ENCODE peak calls at places on chromosomes 5 and 9, in five cellular contexts. Y is heart left ventricle, R is PC-3, T is AG04450, W is body of pancreas. F is an unnamed sample.

GRCh38 chr5:119269061-119269579 is 86.7 kb upstream of the TNFAIP8 start:
- DNase-seq in Y (peak; percentile 31), R (peak; percentile 38), T (no peak), W (peak; percentile 65), F (peak; percentile 62)

GRCh38 chr9:109478665-109479380 is 19.3 kb downstream of the PTPN3 start:
- DNase-seq in Y (no peak), R (no peak), T (no peak), W (no peak), F (no peak)

GRCh38 chr5:61767231-61768080 is 435.4 kb downstream of the ZSWIM6 start:
- DNase-seq in Y (no peak), R (no peak), T (no peak), W (no peak), F (no peak)

GRCh38 chr5:88724201-88724600 is 158.8 kb downstream of the MEF2C start:
- DNase-seq in Y (no peak), R (peak; percentile 68), T (no peak), W (no peak), F (no peak)

GRCh38 chr9:96441798-96442445 is 8.0 kb upstream of the HABP4 start:
- DNase-seq in Y (no peak), R (peak; percentile 59), T (no peak), W (peak; percentile 11), F (peak; percentile 26)

GRCh38 chr9:130989391-130989790 is 19.6 kb upstream of the LAMC3 start:
- DNase-seq in Y (no peak), R (no peak), T (no peak), W (no peak), F (no peak)

GRCh38 chr5:81070561-81070960 is 110.4 kb downstream of the RASGRF2 start:
- DNase-seq in Y (no peak), R (no peak), T (no peak), W (no peak), F (no peak)

GRCh38 chr9:134604834-134605233 is 36.8 kb upstream of the COL5A1 start:
- DNase-seq in Y (no peak), R (no peak), T (no peak), W (no peak), F (no peak)

GRCh38 chr9:133127340-133127981 is 6.4 kb upstream of the RALGDS start:
- DNase-seq in Y (peak; percentile 69), R (no peak), T (no peak), W (peak; percentile 76), F (peak; percentile 94)

GRCh38 chr5:61472172-61472958 is 140.3 kb downstream of the ZSWIM6 start:
- DNase-seq in Y (no peak), R (no peak), T (no peak), W (peak; percentile 20), F (no peak)

GRCh38 chr9:107172160-107172978 is 110.7 kb upstream of the RAD23B start:
- DNase-seq in Y (peak; percentile 66), R (peak; percentile 84), T (peak; percentile 65), W (peak; percentile 80), F (peak; percentile 71)

GRCh38 chr5:56066931-56067450 is 72.2 kb upstream of the IL6ST start:
- DNase-seq in Y (no peak), R (no peak), T (no peak), W (no peak), F (no peak)

GRCh38 chr9:87891754-87892153 is 9.1 kb downstream of the SPATA31E1 start:
- DNase-seq in Y (no peak), R (no peak), T (peak; percentile 23), W (no peak), F (no peak)

GRCh38 chr5:116455061-116455460 is 119.6 kb downstream of the SEMA6A start:
- DNase-seq in Y (no peak), R (no peak), T (no peak), W (no peak), F (no peak)

GRCh38 chr9:134846187-134846586 is 34.4 kb upstream of the FCN2 start:
- DNase-seq in Y (no peak), R (no peak), T (no peak), W (no peak), F (no peak)

GRCh38 chr5:15383469-15383868 is 116.5 kb upstream of the FBXL7 start:
- DNase-seq in Y (no peak), R (peak; percentile 34), T (no peak), W (no peak), F (no peak)

GRCh38 chr5:168404366-168404765 is 81.9 kb upstream of the RARS1 start:
- DNase-seq in Y (no peak), R (peak; percentile 17), T (peak; percentile 70), W (no peak), F (no peak)

GRCh38 chr9:6197330-6197729 is 18.3 kb upstream of the IL33 start:
- DNase-seq in Y (no peak), R (peak; percentile 50), T (no peak), W (peak; percentile 54), F (no peak)

GRCh38 chr5:25662610-25663009 is 1017.8 kb upstream of the CDH10 start:
- DNase-seq in Y (no peak), R (no peak), T (no peak), W (no peak), F (no peak)

GRCh38 chr5:176355400-176356178 is 6.0 kb downstream of the KIAA1191 start:
- DNase-seq in Y (no peak), R (no peak), T (no peak), W (no peak), F (no peak)

GRCh38 chr5:130222638-130223037 is 318.4 kb downstream of the CHSY3 start:
- DNase-seq in Y (no peak), R (peak; percentile 39), T (no peak), W (no peak), F (no peak)

GRCh38 chr5:155838394-155838793 is 488.6 kb upstream of the SGCD start:
- DNase-seq in Y (no peak), R (no peak), T (no peak), W (no peak), F (no peak)

GRCh38 chr5:58240286-58240685 is 219.6 kb downstream of the PLK2 start:
- DNase-seq in Y (no peak), R (peak; percentile 64), T (peak; percentile 46), W (no peak), F (peak; percentile 48)

GRCh38 chr5:42887094-42887493 is 75.4 kb upstream of the SELENOP start:
- DNase-seq in Y (no peak), R (peak; percentile 92), T (no peak), W (no peak), F (no peak)

GRCh38 chr5:135326296-135327240 is 72.5 kb downstream of the MACROH2A1 start:
- DNase-seq in Y (no peak), R (no peak), T (no peak), W (no peak), F (no peak)

GRCh38 chr5:41128291-41128690 is 57.1 kb upstream of the MROH2B start:
- DNase-seq in Y (no peak), R (no peak), T (no peak), W (no peak), F (no peak)

GRCh38 chr5:87394407-87394806 is 18.3 kb downstream of the CCNH start:
- DNase-seq in Y (no peak), R (peak; percentile 86), T (no peak), W (no peak), F (peak; percentile 62)

GRCh38 chr5:100722657-100723056 is 180.4 kb downstream of the ST8SIA4 start:
- DNase-seq in Y (no peak), R (no peak), T (no peak), W (no peak), F (no peak)

GRCh38 chr5:137492321-137492720 is 6.8 kb downstream of the SPOCK1 start:
- DNase-seq in Y (no peak), R (peak; percentile 4), T (peak; percentile 33), W (no peak), F (no peak)

GRCh38 chr5:127801751-127802476 is 98.7 kb downstream of the CCDC192 start:
- DNase-seq in Y (no peak), R (peak; percentile 27), T (no peak), W (no peak), F (no peak)

GRCh38 chr5:64958757-64959391 is 190.1 kb downstream of the CWC27 start:
- DNase-seq in Y (no peak), R (peak; percentile 49), T (peak; percentile 13), W (no peak), F (no peak)

GRCh38 chr9:5832093-5832542 is 799 bp downstream of the ERMP1 start:
- DNase-seq in Y (no peak), R (no peak), T (no peak), W (no peak), F (no peak)

GRCh38 chr9:124007468-124008306 is 3.9 kb upstream of the LHX2 start:
- DNase-seq in Y (no peak), R (no peak), T (no peak), W (no peak), F (no peak)

GRCh38 chr9:122426723-122427122 is 51.0 kb downstream of the OR1J1 start:
- DNase-seq in Y (no peak), R (no peak), T (no peak), W (no peak), F (no peak)

GRCh38 chr9:318646-319045 is 104.0 kb downstream of the DOCK8 start:
- DNase-seq in Y (no peak), R (no peak), T (no peak), W (no peak), F (no peak)

GRCh38 chr5:179418972-179419371 is 73.7 kb upstream of the ADAMTS2 start:
- DNase-seq in Y (no peak), R (no peak), T (no peak), W (no peak), F (no peak)

GRCh38 chr9:134370213-134370492 is 43.9 kb downstream of the RXRA start:
- DNase-seq in Y (no peak), R (no peak), T (no peak), W (no peak), F (no peak)

GRCh38 chr9:111038336-111039202 is at the start of gene LPAR1:
- DNase-seq in Y (peak; percentile 51), R (peak; percentile 32), T (peak; percentile 54), W (peak; percentile 75), F (peak; percentile 53)

GRCh38 chr9:120474579-120475243 is 105.3 kb downstream of the CDK5RAP2 start:
- DNase-seq in Y (no peak), R (no peak), T (no peak), W (no peak), F (no peak)

GRCh38 chr9:120475341-120475740 is 104.6 kb downstream of the CDK5RAP2 start:
- DNase-seq in Y (peak; percentile 24), R (no peak), T (no peak), W (no peak), F (no peak)

GRCh38 chr9:120478208-120478607 is 101.8 kb downstream of the CDK5RAP2 start:
- DNase-seq in Y (no peak), R (peak; percentile 16), T (no peak), W (no peak), F (peak; percentile 43)

GRCh38 chr9:120480707-120481106 is 99.3 kb downstream of the CDK5RAP2 start:
- DNase-seq in Y (no peak), R (no peak), T (no peak), W (peak; percentile 16), F (no peak)

GRCh38 chr9:120477534-120478001 is 102.4 kb downstream of the CDK5RAP2 start:
- DNase-seq in Y (peak; percentile 44), R (peak; percentile 63), T (peak; percentile 83), W (peak; percentile 57), F (peak; percentile 52)
- H3K27ac ChIP-seq in Y (no peak overlapping the region), R (no peak overlapping the region), T (no peak overlapping the region), W (no peak overlapping the region), F (no peak overlapping the region)

GRCh38 chr5:144634138-144634537 is 463.5 kb downstream of the KCTD16 start:
- DNase-seq in Y (no peak), R (no peak), T (no peak), W (no peak), F (no peak)
- H3K9me3 ChIP-seq in Y (peaks cover 53% of the 10 kb centered on the region), R (no peaks in the 10 kb centered on the region), T (peaks cover 3% of the 10 kb centered on the region), W (no peaks in the 10 kb centered on the region), F (no peaks in the 10 kb centered on the region)

GRCh38 chr5:149932445-149933350 is 11.9 kb downstream of the PDE6A start:
- DNase-seq in Y (no peak), R (peak; percentile 80), T (no peak), W (peak; percentile 46), F (no peak)
- TF ChIP-seq CTCF in Y (no peak), R (peak; percentile 93), T (peak; percentile 45), W (peak; percentile 49), F (peak; percentile 61)

GRCh38 chr9:117784996-117785395 is 80.8 kb downstream of the TLR4 start:
- DNase-seq in Y (no peak), R (no peak), T (no peak), W (no peak), F (no peak)
- H3K27ac ChIP-seq in Y (no peak overlapping the region), R (no peak overlapping the region), T (no peak overlapping the region), W (no peak overlapping the region), F (no peak overlapping the region)